ENCODE peak calls at places on chromosomes 6 and 20, in five cellular contexts. One of them, this sample, is unnamed.

GRCh38 chr6:35400901-35401311 is 51.2 kb upstream of the FANCE start:
- DNase-seq in esophagus muscularis mucosa: no peak
- DNase-seq in GM06990: no peak
- DNase-seq in adrenal gland: no peak
- DNase-seq in coronary artery: no peak
- DNase-seq in this sample: no peak

GRCh38 chr20:33160681-33161080 is 7.3 kb upstream of the BPIFA2 start:
- DNase-seq in adrenal gland: no peak
- DNase-seq in coronary artery: no peak
- DNase-seq in esophagus muscularis mucosa: no peak
- DNase-seq in GM06990: no peak
- DNase-seq in this sample: no peak

GRCh38 chr20:23125625-23126191 is 39.6 kb upstream of the CD93 start:
- DNase-seq in GM06990: no peak
- DNase-seq in coronary artery: no peak
- DNase-seq in esophagus muscularis mucosa: no peak
- DNase-seq in adrenal gland: peak
- DNase-seq in this sample: no peak

GRCh38 chr20:461254-462198 is 807 bp downstream of the TBC1D20 start:
- DNase-seq in coronary artery: peak
- DNase-seq in adrenal gland: peak
- DNase-seq in esophagus muscularis mucosa: no peak
- DNase-seq in GM06990: peak
- DNase-seq in this sample: peak

GRCh38 chr6:118668761-118669411 is 17.5 kb upstream of the CEP85L start:
- DNase-seq in coronary artery: no peak
- DNase-seq in esophagus muscularis mucosa: peak
- DNase-seq in GM06990: no peak
- DNase-seq in adrenal gland: no peak
- DNase-seq in this sample: no peak

GRCh38 chr20:18904624-18905023 is 91.0 kb downstream of the SCP2D1 start:
- DNase-seq in esophagus muscularis mucosa: peak
- DNase-seq in coronary artery: no peak
- DNase-seq in adrenal gland: peak
- DNase-seq in GM06990: no peak
- DNase-seq in this sample: no peak

GRCh38 chr6:45827952-45828530 is 187.6 kb downstream of the CLIC5 start:
- DNase-seq in adrenal gland: no peak
- DNase-seq in coronary artery: no peak
- DNase-seq in GM06990: no peak
- DNase-seq in esophagus muscularis mucosa: no peak
- DNase-seq in this sample: no peak

GRCh38 chr6:6657085-6657819 is 68.7 kb downstream of the LY86 start:
- DNase-seq in adrenal gland: no peak
- DNase-seq in GM06990: no peak
- DNase-seq in coronary artery: no peak
- DNase-seq in esophagus muscularis mucosa: no peak
- DNase-seq in this sample: no peak

GRCh38 chr6:6330407-6330806 is 9.9 kb upstream of the F13A1 start:
- DNase-seq in esophagus muscularis mucosa: no peak
- DNase-seq in GM06990: peak
- DNase-seq in adrenal gland: no peak
- DNase-seq in coronary artery: no peak
- DNase-seq in this sample: no peak

GRCh38 chr20:48550814-48551213 is 277.0 kb downstream of the PREX1 start:
- DNase-seq in esophagus muscularis mucosa: no peak
- DNase-seq in coronary artery: no peak
- DNase-seq in GM06990: no peak
- DNase-seq in adrenal gland: no peak
- DNase-seq in this sample: no peak

GRCh38 chr6:20366082-20366834 is 35.4 kb upstream of the E2F3 start:
- DNase-seq in GM06990: no peak
- DNase-seq in adrenal gland: no peak
- DNase-seq in coronary artery: no peak
- DNase-seq in esophagus muscularis mucosa: no peak
- DNase-seq in this sample: no peak

GRCh38 chr6:43851204-43851855 is 81.3 kb downstream of the VEGFA start:
- DNase-seq in GM06990: no peak
- DNase-seq in coronary artery: no peak
- DNase-seq in esophagus muscularis mucosa: no peak
- DNase-seq in adrenal gland: no peak
- DNase-seq in this sample: no peak

GRCh38 chr6:73121421-73121993 is 103.8 kb downstream of the KHDC1L start:
- DNase-seq in esophagus muscularis mucosa: no peak
- DNase-seq in coronary artery: no peak
- DNase-seq in GM06990: no peak
- DNase-seq in adrenal gland: no peak
- DNase-seq in this sample: no peak

GRCh38 chr6:148398244-148398643 is 55.6 kb downstream of the SASH1 start:
- DNase-seq in adrenal gland: no peak
- DNase-seq in GM06990: no peak
- DNase-seq in coronary artery: no peak
- DNase-seq in esophagus muscularis mucosa: no peak
- DNase-seq in this sample: no peak

GRCh38 chr20:362271-363254 is 15.7 kb downstream of the NRSN2 start:
- DNase-seq in coronary artery: no peak
- DNase-seq in GM06990: peak
- DNase-seq in esophagus muscularis mucosa: no peak
- DNase-seq in adrenal gland: peak
- DNase-seq in this sample: no peak

GRCh38 chr6:33410711-33411631 is at the start of gene PHF1:
- DNase-seq in esophagus muscularis mucosa: no peak
- DNase-seq in GM06990: no peak
- DNase-seq in adrenal gland: peak
- DNase-seq in coronary artery: peak
- DNase-seq in this sample: peak

GRCh38 chr20:47506850-47507249 is 5.2 kb downstream of the NCOA3 start:
- DNase-seq in GM06990: no peak
- DNase-seq in esophagus muscularis mucosa: no peak
- DNase-seq in coronary artery: no peak
- DNase-seq in adrenal gland: no peak
- DNase-seq in this sample: no peak

GRCh38 chr6:68167604-68168003 is 467.5 kb upstream of the ADGRB3 start:
- DNase-seq in adrenal gland: no peak
- DNase-seq in esophagus muscularis mucosa: no peak
- DNase-seq in GM06990: no peak
- DNase-seq in coronary artery: no peak
- DNase-seq in this sample: no peak

GRCh38 chr20:59962155-59962554 is 3.9 kb downstream of the CDH26 start:
- DNase-seq in GM06990: no peak
- DNase-seq in esophagus muscularis mucosa: no peak
- DNase-seq in adrenal gland: no peak
- DNase-seq in coronary artery: no peak
- DNase-seq in this sample: no peak

GRCh38 chr6:4776493-4776966 is 326 bp downstream of the CDYL start:
- DNase-seq in esophagus muscularis mucosa: no peak
- DNase-seq in adrenal gland: peak
- DNase-seq in GM06990: no peak
- DNase-seq in coronary artery: peak
- DNase-seq in this sample: no peak

GRCh38 chr6:56021943-56022342 is 146.6 kb upstream of the BMP5 start:
- DNase-seq in coronary artery: no peak
- DNase-seq in adrenal gland: no peak
- DNase-seq in GM06990: no peak
- DNase-seq in esophagus muscularis mucosa: no peak
- DNase-seq in this sample: no peak

GRCh38 chr20:33791959-33792597 is 19.1 kb upstream of the CHMP4B start:
- DNase-seq in GM06990: peak
- DNase-seq in esophagus muscularis mucosa: no peak
- DNase-seq in adrenal gland: peak
- DNase-seq in coronary artery: no peak
- DNase-seq in this sample: no peak

GRCh38 chr6:27311806-27312145 is 297 bp downstream of the POM121L2 start:
- DNase-seq in coronary artery: no peak
- DNase-seq in adrenal gland: no peak
- DNase-seq in GM06990: no peak
- DNase-seq in esophagus muscularis mucosa: no peak
- DNase-seq in this sample: no peak

GRCh38 chr6:27213544-27214125 is 33.9 kb upstream of the PRSS16 start:
- DNase-seq in adrenal gland: no peak
- DNase-seq in coronary artery: no peak
- DNase-seq in esophagus muscularis mucosa: no peak
- DNase-seq in GM06990: peak
- DNase-seq in this sample: no peak

GRCh38 chr6:111263837-111264236 is 176.5 kb downstream of the SLC16A10 start:
- DNase-seq in coronary artery: no peak
- DNase-seq in GM06990: no peak
- DNase-seq in esophagus muscularis mucosa: no peak
- DNase-seq in adrenal gland: no peak
- DNase-seq in this sample: no peak

DNA sequence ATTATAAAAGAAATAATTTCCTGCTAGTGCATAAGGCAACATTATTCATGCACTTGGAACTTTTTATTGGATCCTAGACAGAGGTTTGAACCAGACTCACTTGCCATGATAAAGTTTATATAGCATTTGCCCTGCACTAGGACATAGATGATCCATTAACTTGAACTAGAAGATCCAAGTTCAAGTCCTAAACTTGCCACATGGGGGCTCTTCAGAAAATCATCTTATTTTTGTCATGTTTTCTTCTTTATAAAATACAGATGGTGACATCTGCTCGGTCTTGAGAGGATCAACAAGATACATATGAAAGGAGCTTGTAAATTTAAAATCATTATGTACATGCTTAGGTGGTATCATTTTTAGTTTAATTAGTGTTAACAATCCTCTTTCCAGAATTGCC is 94.5 kb downstream of the SIM1 start:
- DNase-seq in adrenal gland: no peak
- DNase-seq in esophagus muscularis mucosa: no peak
- DNase-seq in GM06990: no peak
- DNase-seq in coronary artery: no peak
- DNase-seq in this sample: no peak
- TF ChIP-seq CTCF in adrenal gland: peak
- TF ChIP-seq CTCF in esophagus muscularis mucosa: no peak
- TF ChIP-seq CTCF in GM06990: peak
- TF ChIP-seq CTCF in coronary artery: no peak
- TF ChIP-seq CTCF in this sample: no peak

GRCh38 chr6:38739532-38739931 is 24.4 kb downstream of the DNAH8 start:
- DNase-seq in GM06990: no peak
- DNase-seq in coronary artery: no peak
- DNase-seq in esophagus muscularis mucosa: no peak
- DNase-seq in adrenal gland: no peak
- DNase-seq in this sample: no peak
- TF ChIP-seq CTCF in GM06990: no peak
- TF ChIP-seq CTCF in coronary artery: no peak
- TF ChIP-seq CTCF in esophagus muscularis mucosa: peak
- TF ChIP-seq CTCF in adrenal gland: peak
- TF ChIP-seq CTCF in this sample: peak

GRCh38 chr6:81753709-81754678 is 1.5 kb upstream of the TENT5A start:
- DNase-seq in GM06990: peak
- DNase-seq in coronary artery: peak
- DNase-seq in esophagus muscularis mucosa: peak
- DNase-seq in adrenal gland: peak
- DNase-seq in this sample: peak

GRCh38 chr6:81754906-81755305 is 2.4 kb upstream of the TENT5A start:
- DNase-seq in adrenal gland: no peak
- DNase-seq in coronary artery: no peak
- DNase-seq in esophagus muscularis mucosa: no peak
- DNase-seq in GM06990: no peak
- DNase-seq in this sample: no peak

GRCh38 chr6:81751388-81752083 is 945 bp downstream of the TENT5A start:
- DNase-seq in esophagus muscularis mucosa: no peak
- DNase-seq in adrenal gland: peak
- DNase-seq in coronary artery: peak
- DNase-seq in GM06990: peak
- DNase-seq in this sample: peak

GRCh38 chr6:81752084-81752968 is at the start of gene TENT5A:
- DNase-seq in adrenal gland: peak
- DNase-seq in esophagus muscularis mucosa: peak
- DNase-seq in coronary artery: peak
- DNase-seq in GM06990: peak
- DNase-seq in this sample: peak

GRCh38 chr6:81752969-81753708 is 658 bp upstream of the TENT5A start:
- DNase-seq in esophagus muscularis mucosa: peak
- DNase-seq in adrenal gland: peak
- DNase-seq in coronary artery: peak
- DNase-seq in GM06990: peak
- DNase-seq in this sample: peak
- TF ChIP-seq CTCF in esophagus muscularis mucosa: no peak
- TF ChIP-seq CTCF in adrenal gland: no peak
- TF ChIP-seq CTCF in coronary artery: no peak
- TF ChIP-seq CTCF in GM06990: no peak
- TF ChIP-seq CTCF in this sample: no peak

DNA sequence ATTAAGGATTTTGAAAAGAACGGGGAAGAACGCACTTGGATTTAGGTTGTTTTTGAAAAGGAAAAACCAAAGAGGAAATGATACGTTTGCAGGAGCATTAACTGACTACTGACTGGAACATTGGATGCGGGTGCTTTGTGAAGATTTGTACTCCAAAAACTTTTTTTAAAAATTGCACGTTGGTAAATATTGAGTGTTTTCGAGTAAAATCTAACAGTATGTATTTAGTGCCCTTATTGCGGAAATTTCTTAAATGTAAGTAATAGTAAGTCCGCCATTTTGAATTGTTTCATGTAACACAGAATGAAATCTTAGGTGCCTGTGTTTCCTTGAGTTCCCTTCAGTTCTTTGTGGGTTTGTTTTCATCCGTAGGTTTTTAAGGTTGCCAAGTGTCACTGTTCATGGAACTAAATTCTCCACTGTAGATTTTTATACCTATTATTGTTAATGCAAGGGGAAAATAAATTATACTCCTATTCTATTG is 15.2 kb upstream of the LIN28B start:
- DNase-seq in coronary artery: no peak
- DNase-seq in esophagus muscularis mucosa: no peak
- DNase-seq in adrenal gland: no peak
- DNase-seq in GM06990: no peak
- DNase-seq in this sample: no peak
- TF ChIP-seq CTCF in coronary artery: no peak
- TF ChIP-seq CTCF in esophagus muscularis mucosa: no peak
- TF ChIP-seq CTCF in adrenal gland: no peak
- TF ChIP-seq CTCF in GM06990: no peak
- TF ChIP-seq CTCF in this sample: no peak

GRCh38 chr20:63483834-63484233 is 11.4 kb upstream of the KCNQ2 start:
- DNase-seq in GM06990: no peak
- DNase-seq in coronary artery: no peak
- DNase-seq in adrenal gland: no peak
- DNase-seq in esophagus muscularis mucosa: no peak
- DNase-seq in this sample: no peak
- TF ChIP-seq CTCF in GM06990: peak
- TF ChIP-seq CTCF in coronary artery: no peak
- TF ChIP-seq CTCF in adrenal gland: no peak
- TF ChIP-seq CTCF in esophagus muscularis mucosa: no peak
- TF ChIP-seq CTCF in this sample: no peak